ENCODE peak calls at places on chromosome X, in seven cellular contexts. M is transverse colon, J is stomach, Y is GM23338, W is SK-N-SH, O is prostate gland, H is Panc1. C is an unnamed sample.

GRCh38 chrX:123846598-123847038 is 13.2 kb upstream of the XIAP start:
- DNase-seq in M (no peak), J (no peak), O (no peak), H (peak; percentile 76), W (no peak), Y (no peak), C (no peak)

GRCh38 chrX:55663584-55663983 is 40.4 kb downstream of the FOXR2 start:
- DNase-seq in O (no peak), H (no peak), M (no peak), J (no peak), Y (no peak), W (no peak), C (no peak)

GRCh38 chrX:47483310-47484268 is 567 bp upstream of the ZNF41 start:
- DNase-seq in W (peak; percentile 49), Y (peak; percentile 22), O (peak; percentile 3), M (peak; percentile 16), H (no peak), J (no peak), C (no peak)

GRCh38 chrX:155967653-155968052 is 29.8 kb upstream of the IL9R start:
- DNase-seq in Y (no peak), M (no peak), W (no peak), J (no peak), H (no peak), O (no peak), C (no peak)

GRCh38 chrX:81261576-81261975 is 59.7 kb downstream of the SH3BGRL start:
- DNase-seq in M (no peak), J (no peak), H (no peak), W (no peak), O (no peak), Y (no peak), C (no peak)

GRCh38 chrX:154779261-154779660 is 16.6 kb downstream of the DKC1 start:
- DNase-seq in M (no peak), W (no peak), H (no peak), Y (no peak), O (no peak), J (no peak), C (no peak)

GRCh38 chrX:139889760-139890159 is 43.1 kb downstream of the ATP11C start:
- DNase-seq in W (no peak), H (no peak), O (no peak), M (no peak), Y (no peak), J (no peak), C (no peak)

GRCh38 chrX:36218801-36219200 is 299.3 kb downstream of the CFAP47 start:
- DNase-seq in Y (peak; percentile 39), J (no peak), H (no peak), W (no peak), O (no peak), M (no peak), C (no peak)

GRCh38 chrX:115560978-115561604 is at the start of gene PLS3:
- DNase-seq in M (peak; percentile 72), Y (peak; percentile 87), H (no peak), J (peak; percentile 76), W (peak; percentile 85), O (peak; percentile 60), C (no peak)
- TF ChIP-seq POLR2AphosphoS5 in M (peak; percentile 73), Y (peak; percentile 75), H (peak; percentile 72), J (peak; percentile 70), W (peak; percentile 76), O (peak; percentile 68), C (peak; percentile 78)

DNA sequence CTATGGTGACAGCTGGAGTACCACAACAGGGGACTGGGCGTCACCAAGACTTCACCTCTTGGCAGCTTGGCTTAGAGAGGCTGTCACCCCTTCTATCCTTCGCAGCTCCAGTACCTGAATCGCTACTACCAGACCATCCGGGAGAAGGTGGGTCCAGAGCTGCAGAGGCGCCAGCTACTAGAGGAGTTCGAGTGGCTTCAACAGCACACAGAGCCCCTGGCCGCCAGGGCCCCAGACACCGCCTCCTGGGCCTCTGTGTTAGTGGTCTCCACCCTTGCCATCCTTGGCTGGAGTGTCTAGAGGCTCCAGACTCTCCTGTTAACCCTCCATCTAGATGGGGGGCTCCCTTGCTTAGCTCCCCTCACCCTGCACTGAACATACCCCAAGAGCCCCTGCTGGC is 11.6 kb upstream of the SASH3 start:
- DNase-seq in H (no peak), M (no peak), J (no peak), O (no peak), Y (no peak), W (no peak), C (no peak)
- H3K27ac ChIP-seq in H (no peak overlapping the region), M (no peak overlapping the region), J (no peak overlapping the region), O (no peak overlapping the region), Y (no peak overlapping the region), W (no peak overlapping the region), C (no peak overlapping the region)

DNA sequence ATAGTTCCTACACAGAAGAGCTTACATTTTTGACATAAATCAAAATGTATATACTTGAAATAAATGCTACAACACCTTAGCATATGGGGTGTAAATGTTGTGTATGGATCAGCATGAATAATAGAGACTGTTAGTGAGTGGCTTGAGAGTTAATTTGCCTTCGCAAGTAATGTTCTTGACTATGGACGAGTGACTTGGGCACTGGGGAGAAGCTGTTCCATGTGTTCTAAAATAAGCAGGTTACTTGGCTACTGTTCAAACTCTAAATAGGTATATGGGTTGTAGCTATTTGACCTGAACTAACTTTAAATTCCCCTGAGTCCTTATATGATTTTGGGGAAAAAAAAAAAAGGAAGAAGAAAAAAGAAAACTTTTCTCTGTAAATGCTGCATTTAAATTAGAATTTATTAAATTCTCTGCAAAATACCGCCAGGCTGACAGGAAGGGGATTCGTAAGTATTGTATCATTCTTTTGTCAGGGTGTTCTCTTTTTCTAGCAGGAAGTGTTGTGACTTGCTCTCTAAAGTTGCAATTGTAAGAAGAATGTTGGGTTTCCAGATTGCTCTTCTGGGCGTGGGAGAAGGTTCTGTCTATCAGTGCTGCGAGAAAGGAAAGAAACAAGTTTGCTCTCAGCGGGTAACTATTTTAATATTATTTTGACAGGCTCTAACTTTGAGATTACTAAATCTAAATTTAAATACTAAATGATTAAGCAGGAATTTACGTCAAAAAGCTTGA is 32.2 kb downstream of the PLS3 start:
- DNase-seq in W (no peak), J (no peak), O (peak; percentile 5), H (no peak), Y (peak; percentile 23), M (no peak), C (no peak)
- TF ChIP-seq POLR2AphosphoS5 in W (no peak), J (no peak), O (peak; percentile 47), H (no peak), Y (no peak), M (no peak), C (no peak)

DNA sequence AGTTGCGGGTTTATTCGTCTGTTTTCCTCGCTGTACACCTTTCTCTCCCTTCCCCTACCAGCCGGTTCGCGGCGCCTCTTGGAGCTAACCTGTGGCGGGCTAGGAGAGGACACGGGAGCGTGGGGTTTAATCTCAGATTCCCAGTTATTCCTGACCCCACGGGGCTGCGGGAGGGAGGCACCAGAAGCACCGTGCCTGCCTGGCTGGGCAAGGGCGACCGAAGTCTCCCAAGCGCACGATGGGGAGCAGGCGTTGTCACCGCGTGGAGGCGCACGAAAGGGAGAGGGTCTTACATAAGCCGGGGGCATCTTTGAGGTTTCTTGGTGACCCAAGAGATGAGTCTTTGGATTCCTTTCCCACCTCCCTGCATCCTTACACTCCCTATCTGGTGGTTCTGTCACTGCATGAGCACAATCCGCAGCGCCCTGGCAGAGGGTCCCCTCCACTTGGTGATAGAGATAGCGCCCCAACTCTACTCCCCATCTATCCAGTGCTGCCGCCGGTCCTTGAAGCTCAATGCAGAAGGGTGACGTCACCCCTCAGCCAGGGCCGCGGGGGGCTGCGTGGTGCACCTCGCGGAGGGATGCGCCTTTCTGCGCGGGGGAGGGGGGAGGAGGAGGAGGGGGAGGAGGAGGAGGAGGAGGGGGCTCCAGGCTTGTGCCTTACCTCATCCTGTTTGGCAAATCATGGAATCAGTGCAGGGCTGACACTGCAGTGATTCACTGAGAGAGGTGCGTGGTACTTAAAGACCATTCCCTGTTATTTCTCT is 793 bp downstream of the TSPAN7 start:
- DNase-seq in Y (peak; percentile 44), J (no peak), H (no peak), O (peak; percentile 4), W (peak; percentile 54), M (peak; percentile 22), C (no peak)
- H3K27ac ChIP-seq in Y (no peak overlapping the region), J (peak overlapping the region; percentile 27), H (no peak overlapping the region), O (no peak overlapping the region), W (no peak overlapping the region), M (peak overlapping the region; percentile 68), C (no peak overlapping the region)

DNA sequence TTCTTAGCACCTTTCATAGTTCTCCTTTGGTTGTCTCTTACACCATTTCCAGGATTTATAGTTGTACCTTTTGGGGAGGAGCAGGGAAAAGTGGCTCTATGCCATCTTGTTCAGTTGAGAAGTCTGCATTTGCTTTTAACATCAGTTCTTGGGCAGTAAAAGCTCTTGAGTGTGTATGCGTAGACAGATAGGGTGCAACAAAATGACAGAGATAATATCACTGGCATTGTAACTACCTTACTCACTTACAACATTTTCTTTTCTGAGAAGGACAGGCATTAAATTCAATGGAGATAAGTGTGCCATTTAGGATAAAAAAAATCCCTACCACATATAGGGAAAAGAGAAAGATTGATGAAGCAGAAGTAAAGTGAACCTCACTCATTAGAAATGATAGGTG is 38.9 kb downstream of the ADGRG4 start:
- DNase-seq in O (no peak), W (no peak), Y (no peak), H (no peak), J (no peak), M (no peak), C (no peak)
- TF ChIP-seq POLR2AphosphoS5 in O (no peak), W (no peak), Y (no peak), H (no peak), J (no peak), M (no peak), C (no peak)

GRCh38 chrX:17674611-17675010 is 62.7 kb upstream of the SCML1 start:
- DNase-seq in Y (no peak), M (no peak), J (no peak), W (no peak), O (no peak), H (no peak), C (no peak)
- H3K27ac ChIP-seq in Y (no peak overlapping the region), M (no peak overlapping the region), J (no peak overlapping the region), W (no peak overlapping the region), O (no peak overlapping the region), H (no peak overlapping the region), C (no peak overlapping the region)

DNA sequence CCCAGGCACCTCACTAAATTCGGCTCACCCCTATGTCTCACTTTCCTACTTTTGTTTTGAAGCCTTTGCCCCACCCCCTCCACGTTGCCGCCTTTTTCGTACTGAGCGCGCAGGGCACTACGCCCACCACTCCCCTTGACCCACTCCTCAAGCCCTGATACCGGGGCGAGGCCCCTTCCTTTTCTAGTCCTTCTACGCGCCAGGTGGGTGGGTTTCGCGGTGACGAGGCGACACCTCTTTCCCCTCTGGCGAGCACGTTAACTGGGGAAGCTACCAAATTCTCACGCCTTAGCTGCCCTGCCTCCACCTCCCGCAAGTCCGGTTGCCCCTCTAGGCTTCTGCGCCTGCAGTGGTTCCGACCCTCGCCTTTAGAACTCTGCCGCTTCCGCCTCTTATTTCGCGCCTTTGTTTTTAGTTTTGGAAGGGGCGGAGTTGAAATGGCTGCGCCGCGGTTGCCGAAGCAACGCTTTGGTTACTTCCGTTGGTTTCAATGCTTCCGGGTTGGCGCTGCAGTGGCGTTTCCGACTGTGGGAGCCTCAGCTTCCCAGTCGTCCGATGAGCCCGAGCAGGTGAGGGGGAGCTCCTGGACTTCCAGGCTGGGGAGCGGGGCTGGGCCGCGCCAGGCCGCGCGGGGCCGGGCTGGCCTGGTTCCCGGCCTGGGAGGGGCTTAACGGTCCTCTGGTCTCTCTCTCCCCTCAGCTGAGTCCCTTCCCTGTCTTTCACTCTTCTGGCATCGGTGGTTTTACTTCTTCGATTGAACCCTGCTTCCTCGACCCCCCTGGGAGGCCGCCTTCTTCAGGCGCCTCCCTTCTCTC is at the start of gene SLC25A14:
- DNase-seq in O (peak; percentile 61), J (peak; percentile 77), H (peak; percentile 22), M (peak; percentile 75), Y (peak; percentile 83), W (peak; percentile 74), C (no peak)
- TF ChIP-seq POLR2AphosphoS5 in O (peak; percentile 68), J (peak; percentile 65), H (peak; percentile 70), M (no peak), Y (peak; percentile 63), W (peak; percentile 37), C (peak; percentile 56)